ENCODE peak calls at places on chromosomes 11 and 22, in seven cellular contexts. V, H, G, Y, P, W and M are unnamed samples.

GRCh38 chr11:110759972-110760381 is 47.7 kb upstream of the ARHGAP20 start:
- DNase-seq in V (no peak), H (peak; percentile 78), G (peak; percentile 34), Y (no peak), P (no peak), W (no peak), M (no peak)

GRCh38 chr11:132802932-132803331 is 729.4 kb downstream of the OPCML start:
- DNase-seq in V (no peak), H (no peak), G (no peak), Y (no peak), P (no peak), W (no peak), M (no peak)

GRCh38 chr11:69304258-69304657 is 10.3 kb downstream of the MYEOV start:
- DNase-seq in V (no peak), H (no peak), G (peak; percentile 8), Y (no peak), P (no peak), W (no peak), M (no peak)

GRCh38 chr11:17651681-17652080 is 67.7 kb upstream of the MYOD1 start:
- DNase-seq in V (no peak), H (no peak), G (no peak), Y (no peak), P (peak; percentile 62), W (no peak), M (no peak)

GRCh38 chr11:58674609-58675008 is 52.1 kb downstream of the CNTF start:
- DNase-seq in V (no peak), H (no peak), G (no peak), Y (no peak), P (no peak), W (no peak), M (no peak)

GRCh38 chr22:11605468-11605981 is 3922.5 kb upstream of the OR11H1 start:
- DNase-seq in V (no peak), H (no peak), G (no peak), Y (no peak), P (no peak), W (no peak), M (no peak)

GRCh38 chr11:35420371-35420770 is 1.0 kb upstream of the SLC1A2 start:
- DNase-seq in V (no peak), H (no peak), G (no peak), Y (peak; percentile 52), P (no peak), W (no peak), M (no peak)

GRCh38 chr11:32658639-32659406 is 75.2 kb downstream of the EIF3M start:
- DNase-seq in V (no peak), H (no peak), G (no peak), Y (no peak), P (no peak), W (no peak), M (no peak)

GRCh38 chr11:59191899-59192298 is 20.0 kb downstream of the DTX4 start:
- DNase-seq in V (no peak), H (no peak), G (no peak), Y (no peak), P (no peak), W (no peak), M (no peak)

GRCh38 chr11:9825315-9825714 is 161.4 kb downstream of the SWAP70 start:
- DNase-seq in V (no peak), H (no peak), G (no peak), Y (no peak), P (no peak), W (no peak), M (no peak)

GRCh38 chr11:82732734-82733443 is 775 bp downstream of the FAM181B start:
- DNase-seq in V (no peak), H (no peak), G (peak; percentile 54), Y (peak; percentile 64), P (no peak), W (no peak), M (no peak)

GRCh38 chr11:7490054-7490453 is 4.7 kb downstream of the OLFML1 start:
- DNase-seq in V (no peak), H (peak; percentile 73), G (no peak), Y (no peak), P (no peak), W (no peak), M (no peak)

GRCh38 chr11:109120341-109120740 is 301.6 kb upstream of the C11orf87 start:
- DNase-seq in V (no peak), H (no peak), G (no peak), Y (no peak), P (no peak), W (no peak), M (no peak)

DNA sequence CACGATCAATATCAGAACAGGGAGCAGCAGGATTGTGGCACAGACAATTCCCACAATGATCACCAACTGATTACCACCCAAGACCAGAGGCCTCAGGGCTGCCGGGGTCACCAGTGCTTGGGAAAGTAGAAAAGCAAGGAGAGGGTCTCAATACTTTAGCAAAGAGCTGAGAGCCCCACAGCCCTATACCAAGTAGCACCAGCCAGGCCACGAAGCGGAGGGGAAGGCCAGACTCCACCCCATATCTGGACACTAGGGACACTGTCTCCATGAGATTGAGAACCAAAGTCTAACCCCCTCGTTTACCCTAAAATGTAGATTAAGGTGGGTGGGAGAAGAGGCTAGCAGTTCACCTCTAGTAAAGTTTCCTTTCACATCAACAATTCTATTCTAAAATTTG is 24.1 kb upstream of the SCN2B start:
- DNase-seq in V (no peak), H (no peak), G (no peak), Y (no peak), P (peak; percentile 34), W (no peak), M (no peak)
- TF ChIP-seq CTCF in V (no peak), H (no peak), G (no peak), Y (no peak), P (no peak), W (no peak), M (no peak)

DNA sequence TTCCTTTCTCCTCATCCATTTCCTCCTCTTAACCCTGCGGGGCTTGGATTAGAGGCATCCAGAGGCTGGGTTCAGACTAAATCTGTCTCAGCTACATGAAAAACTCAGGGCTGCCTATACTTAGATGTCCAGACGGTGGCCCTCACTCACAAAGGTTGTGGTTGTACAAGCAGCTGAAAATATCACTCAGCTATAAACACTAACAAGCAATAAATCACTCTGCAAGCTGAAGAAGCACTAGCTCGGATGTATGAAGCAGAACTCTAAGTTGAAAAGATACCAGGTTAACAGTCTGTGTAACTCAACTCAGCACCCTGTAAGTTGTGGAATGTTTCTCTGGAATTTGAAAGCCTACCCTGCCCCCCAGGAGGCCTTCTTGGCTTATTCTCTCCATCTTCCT is 82.9 kb downstream of the EXT2 start:
- DNase-seq in V (no peak), H (peak; percentile 71), G (no peak), Y (no peak), P (no peak), W (no peak), M (no peak)
- TF ChIP-seq CTCF in V (no peak), H (peak; percentile 14), G (no peak), Y (no peak), P (no peak), W (no peak), M (no peak)

GRCh38 chr11:123020968-123021367 is 39.3 kb upstream of the BSX start:
- DNase-seq in V (no peak), H (peak; percentile 48), G (no peak), Y (no peak), P (peak; percentile 73), W (no peak), M (no peak)
- TF ChIP-seq CTCF in V (peak; percentile 38), H (peak; percentile 74), G (peak; percentile 19), Y (peak; percentile 48), P (no peak), W (no peak), M (no peak)

GRCh38 chr11:103737791-103738190 is 298.6 kb upstream of the DDI1 start:
- DNase-seq in V (no peak), H (no peak), G (no peak), Y (no peak), P (no peak), W (no peak), M (no peak)
- TF ChIP-seq CTCF in V (no peak), H (no peak), G (no peak), Y (no peak), P (no peak), W (no peak), M (no peak)